ENCODE peak calls at places on chromosomes 5 and 9, in six cellular contexts. V, R, O, E, Q and L are unnamed samples.

GRCh38 chr5:103587185-103587748 is 24.7 kb upstream of the NUDT12 start:
- DNase-seq in R (no peak), V (no peak), E (no peak), O (no peak), Q (no peak), L (no peak)

GRCh38 chr5:172178301-172179031 is 9.6 kb downstream of the STK10 start:
- DNase-seq in R (peak; percentile 65), E (no peak), V (no peak), Q (no peak), O (peak; percentile 56), L (no peak)

GRCh38 chr9:95091971-95092320 is 225.6 kb downstream of the FANCC start:
- DNase-seq in V (no peak), E (no peak), Q (no peak), R (no peak), O (no peak), L (no peak)

GRCh38 chr5:121681200-121681855 is 170.4 kb upstream of the FTMT start:
- DNase-seq in V (no peak), Q (no peak), O (no peak), R (no peak), E (no peak), L (no peak)

GRCh38 chr5:174775071-174775470 is 50.7 kb downstream of the MSX2 start:
- DNase-seq in R (no peak), E (no peak), Q (no peak), V (no peak), O (no peak), L (no peak)

GRCh38 chr5:166178681-166179080 is 2112.8 kb upstream of the WWC1 start:
- DNase-seq in E (no peak), O (peak; percentile 75), Q (no peak), R (no peak), V (no peak), L (no peak)

GRCh38 chr5:138351056-138351455 is 1.4 kb upstream of the KDM3B start:
- DNase-seq in O (no peak), E (no peak), R (no peak), V (no peak), Q (no peak), L (no peak)

GRCh38 chr5:68587181-68587580 is 371.6 kb downstream of the PIK3R1 start:
- DNase-seq in V (no peak), O (no peak), R (no peak), Q (no peak), E (no peak), L (no peak)

GRCh38 chr5:5270958-5271605 is 131.0 kb downstream of the ADAMTS16 start:
- DNase-seq in V (peak; percentile 84), E (peak; percentile 36), O (peak; percentile 80), R (no peak), Q (peak; percentile 73), L (peak; percentile 14)

GRCh38 chr5:145161384-145161783 is 673.8 kb downstream of the PRELID2 start:
- DNase-seq in V (no peak), Q (no peak), O (no peak), R (no peak), E (no peak), L (no peak)

GRCh38 chr5:172235132-172235780 is 41.3 kb downstream of the EFCAB9 start:
- DNase-seq in O (no peak), E (no peak), R (no peak), Q (no peak), V (no peak), L (no peak)

GRCh38 chr9:28086881-28087280 is 513.6 kb upstream of the C9orf72 start:
- DNase-seq in V (no peak), Q (no peak), E (no peak), O (no peak), R (no peak), L (no peak)

GRCh38 chr5:154118832-154119442 is 71.6 kb upstream of the GALNT10 start:
- DNase-seq in O (no peak), E (no peak), V (no peak), R (no peak), Q (no peak), L (no peak)

GRCh38 chr5:146339715-146340259 is 1.1 kb downstream of the POU4F3 start:
- DNase-seq in Q (no peak), O (no peak), V (no peak), R (no peak), E (no peak), L (no peak)

GRCh38 chr9:76835571-76836283 is 70.2 kb downstream of the PRUNE2 start:
- DNase-seq in O (no peak), Q (no peak), V (no peak), R (no peak), E (no peak), L (no peak)

GRCh38 chr9:108953983-108954574 is 19.9 kb downstream of the ABITRAM start:
- DNase-seq in Q (no peak), R (no peak), O (no peak), E (no peak), V (no peak), L (no peak)

GRCh38 chr9:27151693-27152397 is 42.8 kb downstream of the TEK start:
- DNase-seq in O (no peak), E (no peak), R (no peak), Q (no peak), V (no peak), L (no peak)

GRCh38 chr5:149147673-149148072 is 6.4 kb downstream of the ABLIM3 start:
- DNase-seq in R (no peak), Q (no peak), O (no peak), V (no peak), E (no peak), L (no peak)

GRCh38 chr5:76807296-76807695 is 11.5 kb upstream of the F2RL1 start:
- DNase-seq in V (no peak), O (no peak), R (no peak), Q (no peak), E (no peak), L (no peak)

GRCh38 chr9:76369583-76369982 is 24.6 kb downstream of the RFK start:
- DNase-seq in R (no peak), O (no peak), V (peak; percentile 77), E (peak; percentile 28), Q (no peak), L (peak; percentile 49)

GRCh38 chr5:41776435-41776834 is 93.8 kb downstream of the OXCT1 start:
- DNase-seq in R (no peak), V (no peak), Q (no peak), E (no peak), O (no peak), L (no peak)

DNA sequence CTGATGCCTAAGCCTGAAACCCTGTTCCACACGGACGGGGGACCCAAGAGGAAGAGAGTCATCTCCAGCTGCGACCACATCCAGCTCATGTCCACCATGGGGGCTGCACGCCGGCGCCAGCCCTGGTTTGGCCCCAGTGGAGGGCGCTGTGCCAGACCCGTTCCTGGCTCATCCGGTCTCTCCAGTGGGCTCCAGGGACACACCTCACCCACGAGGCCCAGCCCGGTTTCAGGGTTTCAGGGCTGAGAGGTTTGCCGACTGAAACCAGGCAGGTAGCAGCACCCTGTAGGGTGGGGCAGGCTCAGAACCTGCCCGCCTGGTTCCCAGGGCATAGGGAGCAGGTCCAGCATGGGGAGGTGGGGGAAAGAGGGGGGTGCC is 71.4 kb upstream of the STXBP1 start:
- DNase-seq in R (no peak), O (no peak), E (no peak), Q (no peak), V (no peak), L (no peak)
- H3K27ac ChIP-seq in R (no peak overlapping the region), O (no peak overlapping the region), E (no peak overlapping the region), Q (no peak overlapping the region), V (peak overlapping the region; percentile 87), L (no peak overlapping the region)

GRCh38 chr5:124738751-124739559 is 7.5 kb downstream of the ZNF608 start:
- DNase-seq in R (no peak), Q (no peak), V (no peak), E (no peak), O (no peak), L (no peak)
- H3K27ac ChIP-seq in R (no peak overlapping the region), Q (peak overlapping the region; percentile 51), V (no peak overlapping the region), E (no peak overlapping the region), O (no peak overlapping the region), L (peak overlapping the region; percentile 94)

DNA sequence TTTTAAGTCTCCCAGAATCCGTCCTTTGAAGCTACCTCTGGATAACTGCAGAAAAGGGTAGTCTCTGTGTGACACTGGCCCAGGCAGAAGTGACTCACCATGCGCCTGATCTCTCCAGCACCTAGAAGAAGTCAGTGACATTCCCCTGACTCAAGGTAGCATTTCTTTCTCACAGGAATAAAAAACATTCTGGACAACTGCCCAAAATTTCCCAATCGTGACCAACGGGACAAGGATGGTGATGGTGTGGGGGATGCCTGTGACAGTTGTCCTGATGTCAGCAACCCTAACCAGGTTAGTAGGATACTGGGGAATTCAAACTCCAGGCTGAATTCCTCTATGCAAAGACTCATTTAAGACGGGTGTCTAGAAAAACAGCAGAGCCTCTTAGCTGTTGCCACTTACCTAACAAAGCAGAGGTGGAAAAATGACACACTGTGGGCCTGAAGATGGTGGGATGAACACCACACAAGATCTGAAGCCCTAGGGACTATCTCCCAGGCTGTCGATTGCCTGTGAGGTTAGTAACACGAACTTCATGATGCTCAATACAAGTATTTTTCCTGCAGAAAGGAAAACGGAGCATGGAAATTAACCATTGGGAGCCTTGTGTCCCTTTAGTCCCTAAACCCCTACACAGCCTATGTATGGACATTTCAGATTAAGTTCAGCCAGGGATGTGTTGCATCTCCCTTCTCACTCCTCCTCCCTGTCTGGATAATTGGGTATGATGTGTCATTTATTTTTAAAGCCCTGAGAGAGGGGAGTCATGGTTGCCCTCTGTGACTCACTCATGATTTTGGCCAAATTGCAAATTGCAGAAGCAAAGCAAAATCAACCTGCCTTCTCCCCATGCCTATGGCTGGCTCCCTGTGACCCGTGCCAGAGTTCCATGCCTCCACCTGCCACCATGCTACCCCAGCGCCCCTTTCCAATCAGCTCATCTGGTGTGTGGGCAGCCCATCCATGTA is 37.2 kb downstream of the THBS4 start:
- DNase-seq in Q (no peak), O (no peak), R (no peak), E (no peak), V (no peak), L (no peak)
- H3K27ac ChIP-seq in Q (no peak overlapping the region), O (no peak overlapping the region), R (no peak overlapping the region), E (no peak overlapping the region), V (no peak overlapping the region), L (no peak overlapping the region)

GRCh38 chr5:150210644-150211043 is 20.8 kb downstream of the SLC6A7 start:
- DNase-seq in R (no peak), Q (no peak), E (no peak), O (no peak), V (no peak), L (no peak)

GRCh38 chr5:150206780-150207115 is 16.9 kb downstream of the SLC6A7 start:
- DNase-seq in V (no peak), Q (no peak), R (no peak), O (no peak), E (no peak), L (no peak)

GRCh38 chr5:150211156-150212030 is 21.5 kb downstream of the SLC6A7 start:
- DNase-seq in V (no peak), Q (no peak), O (peak; percentile 67), E (no peak), R (no peak), L (peak; percentile 73)

GRCh38 chr5:150208187-150209015 is 18.5 kb downstream of the SLC6A7 start:
- DNase-seq in R (no peak), O (peak; percentile 57), E (no peak), V (no peak), Q (no peak), L (no peak)

DNA sequence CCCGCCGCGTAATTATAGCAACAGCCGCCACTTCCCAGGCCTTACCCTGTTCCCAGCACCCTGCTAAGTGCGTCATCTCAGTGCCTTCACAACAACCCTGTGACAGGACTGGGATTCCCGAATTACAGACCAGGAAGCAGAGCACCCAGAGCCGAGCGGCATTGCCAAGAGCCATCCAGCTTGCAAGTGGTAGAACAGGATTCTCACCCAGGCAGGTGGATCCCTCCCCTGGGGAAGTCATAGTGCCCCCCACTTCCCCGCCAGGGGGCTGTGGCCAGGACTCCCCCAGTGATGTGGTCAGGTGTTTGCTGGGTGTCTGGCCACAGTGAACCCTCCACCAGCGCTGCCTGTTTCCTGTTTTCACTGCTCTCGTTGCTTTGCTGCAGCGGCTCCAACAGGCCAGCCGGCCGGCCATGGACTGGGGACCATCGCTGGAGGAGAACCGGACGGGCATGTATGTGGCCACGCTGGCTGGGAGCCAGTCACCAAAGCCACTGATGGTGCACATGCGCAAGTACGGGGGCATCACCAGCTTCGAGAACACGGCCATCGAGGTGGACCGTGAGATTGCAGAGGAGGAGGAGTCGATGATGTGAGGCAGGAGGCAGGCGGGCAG is 19.3 kb downstream of the SLC6A7 start:
- DNase-seq in Q (no peak), V (no peak), E (no peak), R (peak; percentile 57), O (peak; percentile 83), L (peak; percentile 85)
- H3K27ac ChIP-seq in Q (no peak overlapping the region), V (no peak overlapping the region), E (no peak overlapping the region), R (no peak overlapping the region), O (peak overlapping the region; percentile 3), L (peak overlapping the region; percentile 49)